ENCODE peak calls at places on chromosomes 3 and 15, in six cellular contexts. O is T-cell, V is breast epithelium, D is neuronal stem cell, C is cerebellar cortex, W is stomach. T is an unnamed sample.

GRCh38 chr15:38176155-38176554 is 76.5 kb upstream of the SPRED1 start:
- DNase-seq in O (no peak), V (no peak), D (no peak), C (no peak), W (no peak), T (no peak)

GRCh38 chr3:69058180-69058946 is 6.2 kb upstream of the TMF1 start:
- DNase-seq in O (no peak), V (no peak), D (no peak), C (no peak), W (no peak), T (no peak)

GRCh38 chr3:164452707-164453106 is 625.6 kb downstream of the SI start:
- DNase-seq in O (no peak), V (no peak), D (no peak), C (no peak), W (no peak), T (no peak)

GRCh38 chr3:126389112-126389791 is 5.5 kb upstream of the CFAP100 start:
- DNase-seq in O (peak), V (peak), D (peak), C (peak), W (peak), T (peak)

GRCh38 chr15:48624700-48625099 is 20.8 kb downstream of the FBN1 start:
- DNase-seq in O (no peak), V (no peak), D (no peak), C (no peak), W (no peak), T (no peak)

GRCh38 chr3:41955192-41955591 is 6.7 kb downstream of the ULK4 start:
- DNase-seq in O (no peak), V (no peak), D (no peak), C (no peak), W (no peak), T (no peak)

GRCh38 chr3:66498718-66499611 is 1.9 kb downstream of the LRIG1 start:
- DNase-seq in O (no peak), V (no peak), D (no peak), C (peak), W (no peak), T (no peak)

GRCh38 chr15:48176957-48177356 is 1.1 kb downstream of the MYEF2 start:
- DNase-seq in O (no peak), V (no peak), D (no peak), C (peak), W (no peak), T (no peak)

GRCh38 chr15:55750706-55751105 is 7.8 kb upstream of the PRTG start:
- DNase-seq in O (no peak), V (no peak), D (no peak), C (no peak), W (no peak), T (no peak)

GRCh38 chr3:149087208-149087607 is 875 bp upstream of the HLTF start:
- DNase-seq in O (no peak), V (no peak), D (no peak), C (no peak), W (no peak), T (no peak)

GRCh38 chr3:10395671-10396070 is 74.8 kb upstream of the SEC13 start:
- DNase-seq in O (peak), V (peak), D (no peak), C (no peak), W (no peak), T (peak)

GRCh38 chr3:194440756-194441155 is 41.7 kb upstream of the GP5 start:
- DNase-seq in O (no peak), V (no peak), D (no peak), C (no peak), W (no peak), T (no peak)